ENCODE peak calls at places on chromosomes 16 and 17, in four cellular contexts. M, C, G and H are unnamed samples.

GRCh38 chr16:48542020-48542473 is 67.9 kb downstream of the N4BP1 start:
- DNase-seq in G (peak; percentile 69), M (no peak), C (peak; percentile 75), H (no peak)

GRCh38 chr17:38861399-38861843 is 7.9 kb upstream of the RPL23 start:
- DNase-seq in G (peak; percentile 74), M (peak; percentile 79), C (no peak), H (no peak)

GRCh38 chr16:70770968-70771552 is 29.9 kb downstream of the VAC14 start:
- DNase-seq in G (peak; percentile 69), C (peak; percentile 62), M (peak; percentile 94), H (peak; percentile 40)

GRCh38 chr17:21164226-21165019 is 37.7 kb downstream of the DHRS7B start:
- DNase-seq in G (no peak), C (no peak), M (no peak), H (no peak)

GRCh38 chr16:12096828-12097522 is 120.4 kb downstream of the SNX29 start:
- DNase-seq in G (no peak), M (no peak), C (no peak), H (no peak)

GRCh38 chr16:85399583-85400284 is 213.4 kb upstream of the GSE1 start:
- DNase-seq in C (no peak), M (no peak), G (no peak), H (peak; percentile 64)

GRCh38 chr16:13021996-13022395 is 120.6 kb downstream of the SHISA9 start:
- DNase-seq in M (no peak), C (no peak), G (no peak), H (no peak)

GRCh38 chr16:67284699-67285646 is 5.6 kb downstream of the PLEKHG4 start:
- DNase-seq in C (peak; percentile 39), G (peak; percentile 42), M (peak; percentile 94), H (no peak)

GRCh38 chr16:75402174-75402820 is 31.0 kb downstream of the CFDP1 start:
- DNase-seq in C (peak; percentile 64), G (peak; percentile 85), M (no peak), H (no peak)

GRCh38 chr17:48149174-48150106 is 41.9 kb downstream of the SNX11 start:
- DNase-seq in M (peak; percentile 65), G (peak; percentile 25), C (peak; percentile 28), H (no peak)

GRCh38 chr16:1164975-1165374 is 12.1 kb downstream of the CACNA1H start:
- DNase-seq in M (no peak), C (no peak), G (no peak), H (no peak)

GRCh38 chr17:7176870-7177209 is 2.3 kb downstream of the ASGR1 start:
- DNase-seq in G (no peak), M (no peak), C (peak; percentile 29), H (no peak)

GRCh38 chr16:52552643-52553042 is 5.7 kb upstream of the TOX3 start:
- DNase-seq in C (no peak), M (no peak), G (no peak), H (no peak)

GRCh38 chr16:58307583-58308312 is 12.9 kb upstream of the PRSS54 start:
- DNase-seq in M (no peak), C (no peak), G (no peak), H (no peak)

GRCh38 chr17:38403491-38403890 is 24.8 kb upstream of the ARHGAP23 start:
- DNase-seq in C (peak; percentile 76), M (peak; percentile 77), G (peak; percentile 45), H (no peak)

GRCh38 chr16:67537636-67538591 is 9.3 kb downstream of the RIPOR1 start:
- DNase-seq in M (peak; percentile 78), C (peak; percentile 52), G (no peak), H (no peak)

GRCh38 chr16:81645303-81645702 is 133.8 kb upstream of the PLCG2 start:
- DNase-seq in M (peak; percentile 79), C (peak; percentile 83), G (peak; percentile 76), H (peak; percentile 98)

GRCh38 chr17:36943250-36944220 is 5.2 kb upstream of the AATF start:
- DNase-seq in M (peak; percentile 81), G (no peak), C (no peak), H (no peak)

GRCh38 chr17:55500103-55500502 is 11.1 kb downstream of the SMIM36 start:
- DNase-seq in G (no peak), M (no peak), C (no peak), H (no peak)

GRCh38 chr17:73371285-73371684 is 59.5 kb upstream of the CDC42EP4 start:
- DNase-seq in C (peak; percentile 84), M (no peak), G (peak; percentile 88), H (no peak)

DNA sequence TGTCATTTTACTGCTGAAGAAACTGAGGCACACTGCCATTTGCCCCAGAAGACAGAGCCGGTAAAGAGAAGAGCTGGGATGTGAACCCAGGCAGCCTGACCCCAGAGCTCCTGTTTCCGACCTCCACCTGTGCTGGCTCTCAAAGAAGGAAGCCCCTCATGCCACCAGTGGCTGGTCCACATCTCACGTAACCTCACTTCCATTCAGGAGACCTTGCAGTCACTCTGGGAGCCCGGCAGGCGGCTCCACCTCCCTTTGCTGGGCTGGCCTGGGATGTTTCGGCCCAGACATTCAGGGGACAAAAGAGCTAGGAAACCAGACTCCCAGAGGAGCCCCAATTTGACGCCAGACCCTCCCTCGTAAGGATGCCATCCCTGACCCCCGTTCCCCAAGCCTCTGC is 2.9 kb downstream of the TAF1C start:
- DNase-seq in C (no peak), G (peak; percentile 18), M (no peak), H (no peak)
- TF ChIP-seq CTCF in C (no peak), G (peak; percentile 60), M (peak; percentile 35), H (peak; percentile 59)

DNA sequence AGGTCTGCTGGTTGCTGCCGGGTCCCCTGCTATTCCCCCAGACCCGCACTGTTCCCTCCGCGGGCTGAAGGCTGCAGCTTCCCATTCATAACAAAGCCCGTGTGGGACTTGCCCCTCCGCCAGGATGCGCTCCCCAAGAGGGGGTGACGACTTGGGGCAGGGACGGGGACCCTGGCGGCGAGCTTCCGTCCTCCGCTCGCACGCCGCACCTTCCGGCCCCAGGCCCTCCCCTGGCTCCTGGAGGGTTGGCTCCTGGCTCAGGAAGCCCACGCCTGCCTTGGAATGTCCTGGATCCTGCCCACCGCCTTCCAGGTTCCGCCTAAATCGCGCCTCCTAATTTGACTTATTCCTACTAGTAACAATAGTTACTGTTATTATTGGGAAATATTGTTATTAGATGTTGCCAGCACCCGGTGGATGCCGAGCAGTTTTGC is 1.1 kb upstream of the TFAP4 start:
- DNase-seq in C (peak; percentile 64), M (peak; percentile 92), G (peak; percentile 47), H (no peak)
- TF ChIP-seq CTCF in C (peak; percentile 35), M (peak; percentile 82), G (peak; percentile 9), H (peak; percentile 77)

GRCh38 chr16:62869837-62870236 is 833.6 kb upstream of the CDH8 start:
- DNase-seq in M (no peak), C (no peak), G (no peak), H (no peak)

GRCh38 chr16:62872339-62872738 is 836.1 kb upstream of the CDH8 start:
- DNase-seq in M (no peak), G (no peak), C (no peak), H (no peak)

GRCh38 chr16:62876133-62876532 is 839.9 kb upstream of the CDH8 start:
- DNase-seq in G (no peak), M (no peak), C (no peak), H (no peak)

GRCh38 chr16:62870554-62870953 is 834.3 kb upstream of the CDH8 start:
- DNase-seq in M (no peak), G (no peak), C (no peak), H (no peak)
- TF ChIP-seq CTCF in M (peak; percentile 25), G (no peak), C (no peak), H (peak; percentile 57)

GRCh38 chr16:50666658-50667496 is 14.2 kb downstream of the SNX20 start:
- DNase-seq in M (peak; percentile 74), G (no peak), C (no peak), H (no peak)
- TF ChIP-seq CTCF in M (peak; percentile 33), G (no peak), C (no peak), H (no peak)

GRCh38 chr16:2814757-2815298 is 2.2 kb upstream of the PRSS21 start:
- DNase-seq in C (no peak), M (peak; percentile 32), G (no peak), H (peak; percentile 79)

GRCh38 chr16:2818278-2818876 is 1.3 kb downstream of the PRSS21 start:
- DNase-seq in G (no peak), C (no peak), M (peak; percentile 32), H (peak; percentile 58)

GRCh38 chr16:2815299-2815771 is 1.7 kb upstream of the PRSS21 start:
- DNase-seq in M (peak; percentile 51), G (no peak), C (no peak), H (peak; percentile 75)

GRCh38 chr16:2817496-2818277 is 650 bp downstream of the PRSS21 start:
- DNase-seq in M (peak; percentile 38), C (no peak), G (no peak), H (no peak)

DNA sequence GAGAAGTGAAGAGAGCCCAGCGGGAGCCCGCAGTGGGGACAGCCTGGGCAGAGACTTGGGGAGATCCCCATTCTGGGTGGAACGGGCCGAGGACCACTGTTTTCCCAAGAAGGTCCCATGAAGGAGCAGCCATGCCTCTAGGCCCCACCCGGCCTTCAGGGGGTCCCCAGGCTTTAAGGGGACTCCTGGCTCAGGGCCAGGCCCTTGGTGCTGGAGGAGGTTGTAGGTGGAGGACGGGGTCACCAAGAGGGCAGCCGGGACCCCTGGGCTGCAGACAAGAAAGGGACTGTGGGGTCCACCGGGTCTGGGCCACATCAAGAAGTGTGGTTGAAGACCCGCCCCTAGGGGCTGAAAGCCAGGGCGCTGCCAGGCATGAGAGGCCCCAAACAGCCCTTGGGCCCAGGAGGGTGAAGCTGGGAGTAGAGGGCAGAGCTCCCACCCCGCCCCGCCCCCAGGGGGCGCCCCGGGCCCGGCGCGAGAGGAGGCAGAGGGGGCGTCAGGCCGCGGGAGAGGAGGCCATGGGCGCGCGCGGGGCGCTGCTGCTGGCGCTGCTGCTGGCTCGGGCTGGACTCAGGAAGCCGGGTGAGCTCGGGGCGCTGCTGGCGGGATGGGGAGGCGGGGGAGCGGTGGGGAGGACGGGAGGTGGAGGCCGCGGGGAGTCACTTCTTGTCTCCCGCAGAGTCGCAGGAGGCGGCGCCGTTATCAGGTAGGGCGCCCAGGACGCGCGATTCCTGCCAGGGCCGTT is at the start of gene PRSS21:
- DNase-seq in M (peak; percentile 69), C (no peak), G (no peak), H (peak; percentile 90)
- TF ChIP-seq CTCF in M (peak; percentile 52), C (no peak), G (no peak), H (no peak)

DNA sequence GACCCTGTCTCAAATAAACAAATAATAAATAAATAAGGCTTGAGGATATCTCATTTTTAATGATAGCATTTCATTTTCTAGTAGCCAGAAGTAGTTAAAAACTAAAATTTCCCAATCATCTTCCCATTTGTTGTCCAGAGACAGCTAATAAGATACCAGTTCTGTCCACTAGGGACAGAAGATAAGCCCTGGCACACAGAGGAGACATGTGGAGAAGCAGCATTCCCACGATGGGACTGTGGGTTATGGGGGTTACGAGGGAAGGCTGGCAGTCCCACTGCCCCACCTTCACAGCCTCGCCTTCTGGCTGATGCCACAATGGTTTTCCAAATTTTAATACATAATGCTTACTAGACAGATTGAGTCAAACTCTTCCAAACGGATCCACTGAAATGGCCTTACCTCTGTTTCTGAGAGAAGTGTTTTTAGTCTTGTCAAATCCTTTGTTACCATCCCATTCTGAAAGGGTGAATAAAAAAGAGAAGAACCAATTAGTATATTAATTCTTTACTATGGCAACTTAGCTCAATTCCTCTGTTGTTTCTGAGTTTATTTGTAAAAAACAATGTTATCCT is 44.2 kb downstream of the HELZ start:
- DNase-seq in M (no peak), C (peak; percentile 21), G (peak; percentile 29), H (no peak)
- TF ChIP-seq CTCF in M (peak; percentile 74), C (peak; percentile 47), G (peak; percentile 62), H (peak; percentile 71)

DNA sequence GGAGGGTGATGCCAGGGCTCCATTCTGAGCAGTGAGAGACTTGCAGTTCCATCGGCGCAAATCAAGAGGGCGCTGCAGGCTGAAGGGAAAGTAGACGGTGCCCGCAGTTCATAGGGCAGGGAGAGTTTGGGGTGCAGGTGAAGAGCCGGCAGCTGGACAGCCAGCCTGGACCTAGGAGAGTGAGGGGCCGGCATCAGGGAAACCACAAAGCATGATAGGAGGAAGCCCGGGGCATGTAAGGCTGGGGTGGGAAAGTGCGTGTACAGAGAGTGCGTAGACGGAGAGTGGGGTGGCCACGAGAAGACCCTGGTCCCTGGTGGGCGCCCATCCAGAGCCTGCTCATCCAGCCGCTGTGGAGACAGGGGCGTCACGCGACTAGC is 101.1 kb upstream of the CHMP6 start:
- DNase-seq in C (no peak), G (no peak), M (no peak), H (peak; percentile 71)
- TF ChIP-seq CTCF in C (no peak), G (no peak), M (no peak), H (peak; percentile 26)